ENCODE peak calls at places on chromosomes 7 and 10, in four cellular contexts. A, U, G and S are unnamed samples.

GRCh38 chr7:155589001-155589980 is 42.9 kb upstream of the CNPY1 start:
- DNase-seq in A (no peak), U (no peak), G (no peak), S (no peak)

GRCh38 chr10:110209926-110210662 is 2.7 kb downstream of the MXI1 start:
- DNase-seq in A (peak), U (peak), G (no peak), S (peak)

GRCh38 chr7:26658080-26658697 is 206.2 kb downstream of the SKAP2 start:
- DNase-seq in A (no peak), U (no peak), G (no peak), S (no peak)

GRCh38 chr7:121016976-121017375 is 28.5 kb downstream of the CPED1 start:
- DNase-seq in A (no peak), U (no peak), G (no peak), S (no peak)

GRCh38 chr7:157615101-157615817 is 278.5 kb downstream of the DNAJB6 start:
- DNase-seq in A (no peak), U (no peak), G (no peak), S (peak)

GRCh38 chr10:10589540-10589939 is 428.1 kb upstream of the CELF2 start:
- DNase-seq in A (no peak), U (peak), G (no peak), S (no peak)

GRCh38 chr7:33981686-33982424 is 76.5 kb downstream of the BMPER start:
- DNase-seq in A (no peak), U (no peak), G (no peak), S (no peak)

GRCh38 chr7:115635367-115635766 is 395.2 kb downstream of the TFEC start:
- DNase-seq in A (no peak), U (no peak), G (no peak), S (no peak)

GRCh38 chr7:106010331-106010730 is 47.3 kb downstream of the CDHR3 start:
- DNase-seq in A (no peak), U (no peak), G (no peak), S (no peak)

GRCh38 chr10:77041636-77042258 is 595.9 kb downstream of the KCNMA1 start:
- DNase-seq in A (no peak), U (no peak), G (no peak), S (no peak)

GRCh38 chr7:87598234-87599009 is 2.3 kb downstream of the ABCB1 start:
- DNase-seq in A (no peak), U (no peak), G (no peak), S (no peak)

GRCh38 chr10:125783408-125783807 is 7.8 kb upstream of the MMP21 start:
- DNase-seq in A (no peak), U (no peak), G (no peak), S (no peak)

GRCh38 chr10:1268856-1269255 is 212.7 kb downstream of the WDR37 start:
- DNase-seq in A (no peak), U (no peak), G (no peak), S (no peak)